ENCODE peak calls at places on chromosomes 16 and 17, in four cellular contexts. A is body of pancreas, U is adrenal gland, H is sigmoid colon. X is an unnamed sample.

GRCh38 chr17:42422958-42423712 is at the start of gene CAVIN1:
- DNase-seq in A (peak; percentile 91), U (peak; percentile 98), H (peak; percentile 100), X (peak; percentile 96)

GRCh38 chr16:86216591-86216990 is 293.7 kb upstream of the FOXF1 start:
- DNase-seq in A (no peak), U (no peak), H (peak; percentile 55), X (no peak)

GRCh38 chr16:2786061-2786825 is 1.1 kb downstream of the PRSS33 start:
- DNase-seq in A (no peak), U (no peak), H (peak; percentile 59), X (no peak)

GRCh38 chr16:77113835-77114234 is 77.2 kb upstream of the MON1B start:
- DNase-seq in A (peak; percentile 8), U (no peak), H (no peak), X (peak; percentile 41)

GRCh38 chr16:15874745-15875314 is 13.6 kb downstream of the CEP20 start:
- DNase-seq in A (peak; percentile 64), U (peak; percentile 68), H (peak; percentile 83), X (no peak)

GRCh38 chr17:76912585-76912984 is 44.4 kb downstream of the MGAT5B start:
- DNase-seq in A (no peak), U (no peak), H (no peak), X (no peak)

GRCh38 chr16:75579435-75579834 is 13.3 kb downstream of the GABARAPL2 start:
- DNase-seq in A (no peak), U (no peak), H (no peak), X (no peak)

GRCh38 chr17:16977932-16978331 is 6.0 kb upstream of the TNFRSF13B start:
- DNase-seq in A (no peak), U (no peak), H (peak; percentile 17), X (no peak)

GRCh38 chr17:41665566-41666335 is 22.9 kb upstream of the EIF1 start:
- DNase-seq in A (peak; percentile 92), U (peak; percentile 88), H (peak; percentile 93), X (peak; percentile 89)

GRCh38 chr17:42441717-42442565 is 16.7 kb upstream of the ATP6V0A1 start:
- DNase-seq in A (no peak), U (no peak), H (no peak), X (no peak)

GRCh38 chr16:35639233-35640205 is 2180.1 kb downstream of the TP53TG3F start:
- DNase-seq in A (no peak), U (no peak), H (no peak), X (no peak)

GRCh38 chr16:65773319-65773874 is 593.1 kb upstream of the CDH5 start:
- DNase-seq in A (no peak), U (no peak), H (no peak), X (no peak)

GRCh38 chr16:27225536-27226360 is 22.4 kb downstream of the KDM8 start:
- DNase-seq in A (peak; percentile 77), U (no peak), H (no peak), X (peak; percentile 47)

GRCh38 chr16:3654249-3654991 is at the start of gene DNASE1:
- DNase-seq in A (peak; percentile 93), U (peak; percentile 81), H (peak; percentile 71), X (peak; percentile 66)

GRCh38 chr17:41048441-41048840 is 1.3 kb upstream of the KRTAP2-1 start:
- DNase-seq in A (no peak), U (no peak), H (no peak), X (no peak)

GRCh38 chr17:13476722-13477121 is 125.0 kb downstream of the HS3ST3A1 start:
- DNase-seq in A (no peak), U (no peak), H (no peak), X (no peak)

GRCh38 chr17:79246226-79246794 is 171.7 kb downstream of the ENGASE start:
- DNase-seq in A (no peak), U (no peak), H (no peak), X (no peak)

GRCh38 chr17:17140590-17140980 is 65.5 kb downstream of the PLD6 start:
- DNase-seq in A (no peak), U (peak; percentile 45), H (no peak), X (peak; percentile 11)

GRCh38 chr16:1862394-1862793 is 9.6 kb downstream of the MEIOB start:
- DNase-seq in A (no peak), U (no peak), H (no peak), X (no peak)

GRCh38 chr17:41392278-41392677 is 5.1 kb downstream of the KRT31 start:
- DNase-seq in A (no peak), U (peak; percentile 28), H (no peak), X (no peak)

GRCh38 chr16:28326881-28327610 is 34.7 kb downstream of the SBK1 start:
- DNase-seq in A (peak; percentile 62), U (peak; percentile 63), H (peak; percentile 63), X (peak; percentile 67)

GRCh38 chr16:28312327-28312726 is 20.0 kb downstream of the SBK1 start:
- DNase-seq in A (no peak), U (no peak), H (no peak), X (no peak)

GRCh38 chr17:80476877-80477646 is 655 bp upstream of the NPTX1 start:
- DNase-seq in A (no peak), U (no peak), H (no peak), X (no peak)

GRCh38 chr17:28326114-28326513 is 7.1 kb downstream of the TMEM97 start:
- DNase-seq in A (peak; percentile 61), U (no peak), H (peak; percentile 9), X (no peak)

GRCh38 chr16:89954462-89954861 is 5.9 kb downstream of the DEF8 start:
- DNase-seq in A (no peak), U (no peak), H (no peak), X (no peak)

GRCh38 chr17:35568561-35568960 is 7.9 kb upstream of the SLFN14 start:
- DNase-seq in A (peak; percentile 25), U (no peak), H (no peak), X (no peak)

GRCh38 chr17:45867702-45868101 is 23.0 kb downstream of the SPPL2C start:
- DNase-seq in A (no peak), U (no peak), H (no peak), X (no peak)

GRCh38 chr17:16398270-16399267 is 16.8 kb upstream of the TRPV2 start:
- DNase-seq in A (no peak), U (peak; percentile 17), H (no peak), X (no peak)

GRCh38 chr17:73616120-73616872 is 27.9 kb downstream of the SDK2 start:
- DNase-seq in A (no peak), U (no peak), H (no peak), X (no peak)

GRCh38 chr16:11580451-11581086 is 6.2 kb downstream of the LITAF start:
- DNase-seq in A (no peak), U (no peak), H (no peak), X (no peak)

GRCh38 chr17:50422738-50423137 is 3.3 kb upstream of the ACSF2 start:
- DNase-seq in A (no peak), U (no peak), H (no peak), X (no peak)

GRCh38 chr17:50425682-50426471 is at the start of gene ACSF2:
- DNase-seq in A (peak; percentile 73), U (peak; percentile 80), H (peak; percentile 87), X (peak; percentile 87)

GRCh38 chr17:50425001-50425681 is 877 bp upstream of the ACSF2 start:
- DNase-seq in A (no peak), U (no peak), H (no peak), X (no peak)

GRCh38 chr17:50423553-50424159 is 2.4 kb upstream of the ACSF2 start:
- DNase-seq in A (peak; percentile 63), U (no peak), H (peak; percentile 66), X (peak; percentile 30)

DNA sequence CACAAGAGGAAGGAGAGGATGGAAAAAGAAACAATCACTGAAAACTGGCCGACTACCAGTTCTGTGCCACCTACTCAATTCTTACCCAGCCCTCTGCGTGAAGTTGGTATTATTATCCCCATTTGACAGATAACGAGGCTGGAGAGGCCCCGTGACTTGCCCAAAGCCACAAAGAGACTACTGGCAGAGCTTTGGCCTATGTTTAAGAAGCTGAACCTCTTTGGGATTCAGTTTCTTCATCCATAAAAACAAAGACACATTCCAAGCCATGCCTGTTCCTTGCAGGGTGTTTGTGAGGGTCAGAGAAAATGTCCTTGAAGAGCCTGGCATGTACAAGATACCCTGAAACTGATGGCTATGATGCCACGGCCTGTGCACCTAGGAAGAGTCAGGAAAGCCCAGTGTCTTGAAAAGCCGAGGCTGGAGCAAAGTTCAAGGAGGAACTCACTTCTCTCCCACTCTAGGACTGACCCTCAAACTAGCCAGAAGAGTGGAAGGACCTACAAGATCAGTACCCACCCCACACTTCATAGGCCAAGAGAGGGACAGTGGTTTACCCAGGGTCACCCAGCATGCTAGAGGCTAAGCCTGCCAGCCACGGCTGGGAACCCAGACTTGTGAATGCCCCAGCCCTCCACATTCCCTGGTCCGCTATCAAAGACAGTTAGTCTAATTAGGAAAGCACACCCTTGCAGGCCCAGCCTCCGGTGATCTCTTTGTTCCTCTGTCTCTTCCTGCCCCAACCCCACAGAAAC is 1.6 kb upstream of the ACSF2 start:
- DNase-seq in A (no peak), U (no peak), H (no peak), X (no peak)
- H3K27ac ChIP-seq in A (peak overlapping the region; percentile 74), U (peak overlapping the region; percentile 8), H (no peak overlapping the region), X (no peak overlapping the region)

DNA sequence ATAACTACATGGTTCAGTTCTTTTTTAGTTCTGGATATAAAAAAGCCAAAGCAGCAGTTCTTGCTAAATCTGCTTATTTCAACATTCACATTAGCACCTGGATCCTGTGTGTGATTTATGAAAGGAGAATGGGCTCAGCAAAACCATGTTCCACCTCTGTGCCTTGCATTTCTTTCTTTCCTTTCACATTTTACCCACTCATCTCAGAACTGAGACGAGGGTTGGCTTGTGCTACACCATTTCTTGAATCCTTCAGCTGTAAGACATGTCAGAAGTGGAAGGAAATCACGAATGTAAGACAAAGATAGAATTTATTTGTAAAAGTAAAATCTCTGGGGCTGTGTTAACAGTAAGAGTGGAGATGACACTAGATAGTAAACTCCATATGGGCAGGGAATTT is 1.2 kb upstream of the UTP6 start:
- DNase-seq in A (no peak), U (no peak), H (no peak), X (no peak)
- H3K4me1 ChIP-seq in A (peaks cover 19% of the 10 kb centered on the region), U (no peaks in the 10 kb centered on the region), H (peaks cover 23% of the 10 kb centered on the region), X (no peaks in the 10 kb centered on the region)

DNA sequence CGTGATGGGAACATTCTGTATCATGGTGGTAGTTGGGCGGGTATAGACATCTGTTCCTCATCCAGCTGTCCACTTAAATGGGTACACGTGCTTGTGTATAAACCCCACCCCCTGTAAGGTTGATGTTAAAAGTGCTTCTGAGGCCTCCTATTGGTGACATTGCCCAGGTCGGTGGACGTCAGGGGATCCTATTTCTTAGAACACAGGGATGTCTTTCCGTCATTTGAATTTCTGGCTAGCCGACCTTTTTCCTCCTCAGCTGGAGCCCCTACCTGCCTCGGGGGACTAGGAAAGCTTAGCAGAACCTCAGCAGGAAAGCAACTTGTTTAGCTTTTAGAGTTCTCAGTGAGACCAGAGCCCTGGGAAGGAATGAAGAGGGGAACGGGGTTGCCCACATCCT is 16.6 kb upstream of the CRISPLD2 start:
- DNase-seq in A (no peak), U (no peak), H (no peak), X (no peak)
- TF ChIP-seq POLR2A in A (no peak), U (no peak), H (no peak), X (no peak)

GRCh38 chr17:49576906-49577650 is 1.4 kb downstream of the NXPH3 start:
- DNase-seq in A (no peak), U (no peak), H (no peak), X (no peak)
- H3K27ac ChIP-seq in A (no peak overlapping the region), U (no peak overlapping the region), H (peak overlapping the region; percentile 96), X (no peak overlapping the region)

GRCh38 chr17:64354396-64354795 is 36.3 kb downstream of the PECAM1 start:
- DNase-seq in A (no peak), U (no peak), H (no peak), X (no peak)

GRCh38 chr17:64356304-64356686 is 34.4 kb downstream of the PECAM1 start:
- DNase-seq in A (no peak), U (no peak), H (no peak), X (no peak)

GRCh38 chr17:64354824-64355535 is 35.7 kb downstream of the PECAM1 start:
- DNase-seq in A (no peak), U (no peak), H (no peak), X (no peak)

GRCh38 chr17:64357191-64357981 is 33.3 kb downstream of the PECAM1 start:
- DNase-seq in A (peak; percentile 59), U (no peak), H (peak; percentile 91), X (no peak)

GRCh38 chr17:64355536-64356303 is 34.9 kb downstream of the PECAM1 start:
- DNase-seq in A (no peak), U (no peak), H (no peak), X (no peak)
- H3K4me1 ChIP-seq in A (no peaks in the 10 kb centered on the region), U (no peaks in the 10 kb centered on the region), H (no peaks in the 10 kb centered on the region), X (no peaks in the 10 kb centered on the region)

X was measured in right lobe of liver.